ENCODE peak calls at places on chromosomes 13 and 19, in eight cellular contexts. Z, G, U, I, J, L, W and M are unnamed samples. For H3K36me3, the result is how much of the 10 kb centered on the place peaks cover.

GRCh38 chr13:107296804-107297203 is 728.9 kb upstream of the ARGLU1 start:
- DNase-seq in J (no peak), W (no peak), L (no peak), Z (no peak), U (no peak), G (no peak), I (no peak), M (no peak)

GRCh38 chr13:60167121-60167520 is 3.4 kb upstream of the DIAPH3 start:
- DNase-seq in I (no peak), W (no peak), J (no peak), U (no peak), Z (no peak), G (no peak), L (no peak), M (no peak)

GRCh38 chr13:37383066-37383465 is 215.5 kb downstream of the POSTN start:
- DNase-seq in L (no peak), U (no peak), W (no peak), I (no peak), G (no peak), J (no peak), Z (no peak), M (no peak)

GRCh38 chr19:40084948-40085347 is 5.8 kb downstream of the ZNF780A start:
- DNase-seq in Z (no peak), W (no peak), I (no peak), J (no peak), G (no peak), L (no peak), U (no peak), M (no peak)

GRCh38 chr13:22848539-22849052 is 332.2 kb upstream of the SGCG start:
- DNase-seq in W (no peak), I (no peak), J (no peak), Z (no peak), G (no peak), U (no peak), L (no peak), M (peak)

GRCh38 chr13:37270206-37271001 is 164.9 kb upstream of the CSNK1A1L start:
- DNase-seq in U (no peak), G (no peak), I (no peak), Z (no peak), W (no peak), J (no peak), L (no peak), M (no peak)

GRCh38 chr19:3491396-3492119 is 8.3 kb upstream of the SMIM44 start:
- DNase-seq in W (no peak), U (no peak), J (no peak), I (no peak), L (no peak), G (no peak), Z (no peak), M (peak)

GRCh38 chr13:91347212-91347995 is at the start of gene MIR17HG:
- DNase-seq in W (peak), J (peak), G (peak), I (peak), Z (peak), U (peak), L (peak), M (peak)

GRCh38 chr19:29260477-29261317 is 47.7 kb upstream of the UQCRFS1 start:
- DNase-seq in Z (no peak), U (no peak), G (no peak), I (no peak), L (no peak), W (no peak), J (no peak), M (no peak)

GRCh38 chr19:2113436-2114211 is 16.9 kb downstream of the IZUMO4 start:
- DNase-seq in J (no peak), L (no peak), G (no peak), W (no peak), I (no peak), U (no peak), Z (no peak), M (no peak)

GRCh38 chr13:96052655-96053002 is 572 bp downstream of the UGGT2 start:
- DNase-seq in L (no peak), I (no peak), J (no peak), U (no peak), G (no peak), W (no peak), Z (no peak), M (no peak)

GRCh38 chr13:75443356-75443958 is 38.5 kb downstream of the TBC1D4 start:
- DNase-seq in J (no peak), Z (no peak), L (no peak), I (no peak), U (no peak), G (no peak), W (no peak), M (no peak)
- H3K36me3 ChIP-seq in J (under half), Z (under half), L (under half), I (under half), U (under half), G (under half), W (under half), M (under half)

DNA sequence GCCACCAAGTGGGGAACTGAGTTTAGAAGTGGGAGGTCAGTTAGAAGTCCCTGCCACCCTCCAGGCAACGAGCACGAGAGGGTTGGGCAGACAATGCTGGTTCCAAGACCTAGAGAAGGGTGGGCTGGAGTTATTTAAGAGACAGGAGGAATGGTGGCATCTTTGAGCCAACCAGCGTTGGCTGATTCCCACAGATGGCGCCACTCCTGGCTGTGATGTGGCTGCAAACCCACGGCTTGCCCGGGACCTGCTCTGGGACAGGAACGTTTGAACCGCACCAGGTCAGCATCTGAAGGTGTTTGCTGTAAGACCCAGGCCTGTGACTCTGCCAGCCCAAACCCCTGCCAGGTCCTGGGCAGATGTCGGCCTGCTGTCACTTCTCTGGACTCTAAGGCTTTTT is 42.8 kb downstream of the BICRA start:
- DNase-seq in L (no peak), G (no peak), W (no peak), U (no peak), I (no peak), Z (no peak), J (no peak), M (no peak)
- H3K36me3 ChIP-seq in L (under half), G (under half), W (under half), U (under half), I (under half), Z (under half), J (under half), M (under half)

DNA sequence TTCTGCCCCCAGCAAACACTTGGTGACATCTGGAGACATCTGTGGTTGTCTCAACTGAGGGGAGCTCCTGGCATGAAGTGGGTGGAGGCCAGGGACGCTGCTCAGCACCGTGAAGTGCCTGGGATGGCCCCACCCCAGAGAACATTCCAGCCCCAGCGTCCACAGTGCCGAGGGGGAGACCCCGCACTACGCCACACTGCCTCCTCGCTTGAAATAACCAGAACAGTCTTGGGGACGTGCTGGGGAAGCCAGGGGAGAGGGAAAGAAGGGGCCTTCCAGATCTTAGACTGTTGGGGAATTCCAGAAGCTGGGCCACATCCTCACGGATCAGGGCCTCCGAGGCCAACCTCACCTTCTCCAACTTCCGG is 4.2 kb downstream of the DPP9 start:
- DNase-seq in W (no peak), U (no peak), Z (no peak), G (no peak), L (no peak), I (no peak), J (no peak), M (no peak)
- H3K36me3 ChIP-seq in W (under half), U (under half), Z (under half), G (under half), L (half or more), I (half or more), J (under half), M (under half)

DNA sequence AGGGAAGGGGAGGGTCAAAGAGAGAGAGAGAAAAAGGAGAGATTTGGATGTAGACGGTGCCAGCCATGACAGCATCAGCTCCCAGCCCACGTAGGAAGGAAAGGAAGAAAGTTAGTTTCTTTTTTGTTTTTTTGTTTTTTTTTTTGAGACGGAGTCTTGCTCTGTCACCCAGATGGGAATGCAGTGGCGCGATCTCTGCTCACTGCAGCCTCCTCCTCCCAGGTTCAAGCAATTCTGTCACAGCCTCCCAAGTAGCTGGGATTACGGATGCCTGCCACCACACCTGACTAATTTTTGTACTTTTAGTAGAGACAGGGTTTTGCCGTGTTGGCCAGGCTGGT is 27.6 kb downstream of the ELL start:
- DNase-seq in G (no peak), L (no peak), I (no peak), U (no peak), Z (no peak), W (no peak), J (no peak), M (no peak)
- H3K36me3 ChIP-seq in G (under half), L (under half), I (under half), U (under half), Z (under half), W (under half), J (under half), M (under half)

GRCh38 chr13:92721610-92722009 is 505.0 kb upstream of the GPC6 start:
- DNase-seq in G (no peak), J (no peak), Z (no peak), I (no peak), U (no peak), W (no peak), L (no peak), M (no peak)
- H3K36me3 ChIP-seq in G (under half), J (under half), Z (under half), I (under half), U (under half), W (under half), L (under half), M (under half)

DNA sequence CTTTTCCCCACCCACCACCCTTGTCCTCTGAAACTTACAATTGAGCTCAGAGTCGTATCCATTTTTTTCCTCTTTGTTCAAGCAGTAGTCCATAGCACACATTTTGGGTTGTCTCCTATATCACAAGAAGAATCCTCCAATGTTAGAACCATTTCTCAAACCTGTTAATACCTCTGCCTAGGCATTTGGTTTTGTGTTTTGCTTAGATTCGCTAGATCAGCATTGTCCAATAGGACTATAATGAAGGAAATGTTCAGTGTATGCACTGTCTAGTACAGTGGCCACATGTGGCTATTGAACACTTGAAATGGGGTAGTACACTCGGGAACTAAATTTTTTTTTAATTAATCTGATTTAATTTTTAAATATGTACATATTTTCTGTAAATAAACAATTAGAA is 12.6 kb downstream of the DPY19L3 start:
- DNase-seq in I (no peak), Z (no peak), J (no peak), G (no peak), W (no peak), U (no peak), L (no peak), M (no peak)
- H3K36me3 ChIP-seq in I (under half), Z (under half), J (under half), G (under half), W (under half), U (under half), L (under half), M (under half)

GRCh38 chr19:17149393-17150135 is 65.6 kb upstream of the USE1 start:
- DNase-seq in L (no peak), W (peak), G (no peak), I (no peak), J (no peak), U (no peak), Z (no peak), M (no peak)
- H3K36me3 ChIP-seq in L (half or more), W (under half), G (under half), I (half or more), J (under half), U (under half), Z (under half), M (under half)

GRCh38 chr19:37127999-37128820 is 44.3 kb downstream of the ZNF585A start:
- DNase-seq in U (no peak), I (no peak), W (no peak), L (no peak), Z (no peak), J (no peak), G (no peak), M (no peak)

DNA sequence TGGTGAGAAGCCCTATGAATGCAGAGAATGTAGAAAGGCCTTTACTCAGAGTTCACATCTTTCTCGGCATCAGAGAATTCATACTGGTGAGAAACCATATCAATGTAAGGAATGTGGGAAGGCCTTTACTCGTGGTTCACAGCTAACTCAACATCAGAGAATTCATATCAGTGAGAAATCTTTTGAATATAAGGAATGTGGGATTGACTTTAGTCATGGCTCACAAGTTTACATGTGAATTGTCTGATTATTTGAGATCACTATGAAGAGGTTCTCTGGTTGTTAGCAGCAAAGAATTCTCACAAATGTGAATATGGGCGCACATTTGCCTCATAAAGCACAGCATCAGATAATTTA is 43.7 kb downstream of the ZNF585A start:
- DNase-seq in L (no peak), U (no peak), G (no peak), Z (no peak), I (no peak), J (no peak), W (no peak), M (no peak)
- H3K36me3 ChIP-seq in L (under half), U (under half), G (under half), Z (under half), I (half or more), J (under half), W (under half), M (under half)

DNA sequence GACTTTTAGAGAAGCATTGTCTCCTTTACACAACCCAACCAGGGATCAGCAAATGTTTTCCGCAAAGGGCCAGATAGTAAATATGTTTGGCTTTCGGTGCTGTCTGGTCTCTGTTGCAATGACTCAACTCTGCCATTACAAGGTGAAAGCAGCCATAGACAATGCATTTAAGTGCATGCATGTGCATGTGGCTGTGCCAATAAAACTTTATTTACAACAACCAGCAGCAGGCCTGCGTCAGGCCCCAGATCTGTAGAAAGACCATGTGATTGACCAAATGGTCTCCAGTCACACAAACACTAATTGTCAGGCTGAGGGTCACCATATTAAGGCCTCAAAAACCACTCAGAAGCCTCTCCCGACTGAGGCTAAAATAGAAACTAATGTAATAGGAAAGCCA is 8.1 kb downstream of the RAB20 start:
- DNase-seq in G (no peak), Z (no peak), L (no peak), J (no peak), I (no peak), U (no peak), W (no peak), M (no peak)
- H3K36me3 ChIP-seq in G (under half), Z (under half), L (under half), J (under half), I (under half), U (under half), W (under half), M (under half)